ENCODE peak calls at places on chromosome 4, in ten cellular contexts. G is cardiac muscle cell, A is tibial nerve, T is Panc1, V is brain microvascular endothelial cell, I is left ventricle myocardium inferior, J is Peyer's patch, B is sigmoid colon, E is adrenal gland, H is HCT116. L is an unnamed sample.
A peak's percentile ranks its signal among the peaks of the same experiment; 100 is the strongest.

GRCh38 chr4:168449740-168450442 is 30.4 kb downstream of the DDX60L start:
- DNase-seq in A (no peak), B (peak; percentile 71), E (no peak), H (no peak), I (no peak), G (peak; percentile 70), J (no peak), T (peak; percentile 67), V (peak; percentile 91), L (no peak)

GRCh38 chr4:128850252-128850651 is 40.8 kb downstream of the JADE1 start:
- DNase-seq in V (no peak), A (no peak), G (no peak), B (no peak), J (no peak), I (no peak), E (no peak), T (no peak), H (no peak), L (no peak)

GRCh38 chr4:86972997-86973396 is 38.2 kb downstream of the AFF1 start:
- DNase-seq in B (no peak), T (no peak), V (no peak), A (no peak), E (peak; percentile 43), G (peak; percentile 50), J (no peak), H (no peak), I (no peak), L (no peak)

GRCh38 chr4:169202878-169203277 is 67.9 kb downstream of the SH3RF1 start:
- DNase-seq in B (no peak), G (no peak), H (no peak), T (no peak), A (no peak), E (no peak), J (no peak), V (no peak), I (no peak), L (no peak)

GRCh38 chr4:142369141-142369540 is 477.0 kb downstream of the INPP4B start:
- DNase-seq in V (no peak), G (peak; percentile 18), B (no peak), H (no peak), J (no peak), T (no peak), A (no peak), I (no peak), E (no peak), L (no peak)

GRCh38 chr4:133152801-133153526 is 3.9 kb downstream of the PCDH10 start:
- DNase-seq in G (peak; percentile 25), J (no peak), H (no peak), B (no peak), A (no peak), T (no peak), I (no peak), V (peak; percentile 13), E (no peak), L (no peak)

GRCh38 chr4:26701786-26702227 is 117.9 kb downstream of the TBC1D19 start:
- DNase-seq in H (peak; percentile 39), I (no peak), J (no peak), E (no peak), V (no peak), T (no peak), G (no peak), B (no peak), A (no peak), L (no peak)

GRCh38 chr4:125323547-125324100 is 8.9 kb downstream of the FAT4 start:
- DNase-seq in V (peak; percentile 67), J (no peak), A (no peak), H (no peak), B (no peak), T (no peak), G (peak; percentile 75), E (peak; percentile 22), I (no peak), L (no peak)

GRCh38 chr4:168336837-168337549 is 18.4 kb upstream of the DDX60 start:
- DNase-seq in I (no peak), A (no peak), H (no peak), J (no peak), G (no peak), E (no peak), B (no peak), T (no peak), V (no peak), L (no peak)

GRCh38 chr4:114334808-114335739 is 263.5 kb upstream of the UGT8 start:
- DNase-seq in I (no peak), T (no peak), H (no peak), G (no peak), V (no peak), J (no peak), A (no peak), E (no peak), B (no peak), L (no peak)

GRCh38 chr4:112813790-112814189 is 176.8 kb downstream of the LARP7 start:
- DNase-seq in G (peak; percentile 31), J (no peak), A (no peak), T (no peak), V (peak; percentile 33), B (no peak), E (no peak), H (no peak), I (no peak), L (no peak)

GRCh38 chr4:151865327-151865726 is 104.5 kb upstream of the GATB start:
- DNase-seq in G (no peak), A (peak; percentile 52), J (peak; percentile 17), B (peak; percentile 80), I (peak; percentile 63), E (peak; percentile 45), T (no peak), H (no peak), V (no peak), L (no peak)

GRCh38 chr4:73816814-73817213 is 19.7 kb upstream of the CXCL6 start:
- DNase-seq in G (peak; percentile 88), B (no peak), A (no peak), V (peak; percentile 79), I (no peak), E (no peak), J (no peak), H (no peak), T (no peak), L (peak; percentile 53)

GRCh38 chr4:128168701-128169100 is 107.6 kb downstream of the LARP1B start:
- DNase-seq in A (no peak), T (no peak), G (no peak), H (no peak), E (no peak), B (no peak), J (no peak), I (no peak), V (no peak), L (no peak)

GRCh38 chr4:38078590-38079381 is 118.6 kb downstream of the PTTG2 start:
- DNase-seq in B (no peak), E (no peak), J (no peak), G (peak; percentile 78), I (no peak), V (peak; percentile 47), T (no peak), A (no peak), H (no peak), L (no peak)

GRCh38 chr4:22170353-22170752 is 221.8 kb upstream of the KCNIP4 start:
- DNase-seq in T (no peak), J (no peak), A (no peak), I (no peak), E (no peak), G (peak; percentile 51), V (peak; percentile 63), B (no peak), H (no peak), L (no peak)

GRCh38 chr4:36549256-36549655 is 267.8 kb downstream of the DTHD1 start:
- DNase-seq in I (no peak), G (no peak), V (no peak), B (no peak), E (no peak), J (no peak), A (no peak), H (peak; percentile 18), T (no peak), L (no peak)

GRCh38 chr4:40180356-40180755 is 16.5 kb upstream of the RHOH start:
- DNase-seq in B (no peak), T (no peak), A (no peak), J (no peak), V (peak; percentile 31), I (no peak), H (peak; percentile 1), G (peak; percentile 77), E (no peak), L (no peak)

GRCh38 chr4:7347981-7348380 is 86.7 kb downstream of the PSAPL1 start:
- DNase-seq in J (no peak), V (peak; percentile 28), G (peak; percentile 35), B (no peak), E (no peak), A (no peak), T (no peak), H (no peak), I (no peak), L (no peak)

DNA sequence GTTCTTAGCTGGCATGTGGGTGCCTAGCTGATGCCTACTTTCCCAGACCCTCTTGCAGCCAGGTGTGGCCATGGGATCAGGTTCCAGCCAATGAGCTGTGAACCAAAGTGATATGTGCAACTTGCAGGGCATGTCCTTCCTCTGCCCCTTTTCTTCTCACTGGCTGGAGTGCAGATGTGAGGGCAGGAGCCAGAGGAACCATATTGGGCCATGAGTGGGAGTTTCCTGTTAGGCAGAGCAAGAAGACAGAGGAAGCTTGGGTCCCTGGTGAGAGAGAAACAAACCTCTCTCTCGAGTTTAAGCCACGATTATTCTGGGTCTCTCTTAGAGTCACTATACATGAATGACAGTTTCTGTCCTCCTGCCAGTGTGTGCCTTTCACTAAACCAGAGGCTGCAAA is 120.4 kb upstream of the STX18 start:
- DNase-seq in H (no peak), T (no peak), E (no peak), A (no peak), V (no peak), G (no peak), B (no peak), J (no peak), I (no peak), L (no peak)
- H3K27me3 ChIP-seq in H (no peaks in the 10 kb centered on the region), T (no peaks in the 10 kb centered on the region), E (no peaks in the 10 kb centered on the region), A (no peaks in the 10 kb centered on the region), V (peaks cover 5% of the 10 kb centered on the region), G (no peaks in the 10 kb centered on the region), B (no peaks in the 10 kb centered on the region), J (no peaks in the 10 kb centered on the region), I (peaks cover 26% of the 10 kb centered on the region), L (no peaks in the 10 kb centered on the region)

GRCh38 chr4:65007841-65008439 is 598.7 kb upstream of the TECRL start:
- DNase-seq in T (no peak), J (no peak), A (no peak), G (peak; percentile 42), V (peak; percentile 43), E (no peak), I (no peak), B (no peak), H (peak; percentile 13), L (peak; percentile 56)
- TF ChIP-seq CTCF in T (peak; percentile 59), J (no peak), A (peak; percentile 23), G (peak; percentile 40), V (peak; percentile 70), E (peak; percentile 36), I (peak; percentile 56), B (no peak), H (peak; percentile 35), L (peak; percentile 61)

GRCh38 chr4:180060159-180060889 is 2182.9 kb upstream of the TENM3 start:
- DNase-seq in H (no peak), J (no peak), E (no peak), T (no peak), V (no peak), G (peak; percentile 1), I (no peak), B (no peak), A (no peak), L (peak; percentile 34)
- H3K27me3 ChIP-seq in H (no peaks in the 10 kb centered on the region), J (no peaks in the 10 kb centered on the region), E (no peaks in the 10 kb centered on the region), T (no peaks in the 10 kb centered on the region), V (peaks cover 18% of the 10 kb centered on the region), G (peaks cover 64% of the 10 kb centered on the region), I (peaks cover 98% of the 10 kb centered on the region), B (peaks cover 84% of the 10 kb centered on the region), A (no peaks in the 10 kb centered on the region), L (no peaks in the 10 kb centered on the region)

GRCh38 chr4:154622598-154622997 is 10.1 kb upstream of the FGG start:
- DNase-seq in H (peak; percentile 49), B (no peak), G (peak; percentile 55), A (no peak), V (peak; percentile 53), T (no peak), I (no peak), E (peak; percentile 11), J (no peak), L (peak; percentile 62)
- TF ChIP-seq CTCF in H (peak; percentile 81), B (no peak), G (peak; percentile 56), A (peak; percentile 19), V (peak; percentile 70), T (peak; percentile 57), I (peak; percentile 53), E (peak; percentile 42), J (no peak), L (peak; percentile 62)